ENCODE peak calls at places on chromosomes 7 and 10, in eight cellular contexts. N is pancreas; Y is kidney; S is CD4-positive, CD25-positive, alpha-beta regulatory T cell; F is ovary; M is psoas muscle; P is suprapubic skin; V is Caco-2. Q is an unnamed sample.

GRCh38 chr7:142300689-142301088 is 42.8 kb upstream of the PRSS58 start:
- DNase-seq in N (no peak), Y (no peak), S (peak; percentile 29), F (no peak), M (no peak), P (no peak), V (peak; percentile 22), Q (no peak)

GRCh38 chr7:150769768-150770167 is 30.4 kb downstream of the TMEM176B start:
- DNase-seq in N (no peak), Y (no peak), S (no peak), F (no peak), M (no peak), P (no peak), V (no peak), Q (no peak)

GRCh38 chr10:71234017-71234894 is 21.9 kb downstream of the UNC5B start:
- DNase-seq in N (no peak), Y (peak; percentile 55), S (no peak), F (no peak), M (no peak), P (no peak), V (no peak), Q (no peak)

GRCh38 chr7:99731638-99732374 is 3.2 kb downstream of the CYP3A7 start:
- DNase-seq in N (no peak), Y (no peak), S (no peak), F (no peak), M (no peak), P (no peak), V (no peak), Q (no peak)

GRCh38 chr10:59382831-59383295 is 20.5 kb upstream of the FAM13C start:
- DNase-seq in N (no peak), Y (no peak), S (no peak), F (peak; percentile 26), M (no peak), P (no peak), V (no peak), Q (no peak)

GRCh38 chr10:61000769-61001730 is 57.1 kb upstream of the RHOBTB1 start:
- DNase-seq in N (peak; percentile 52), Y (peak; percentile 73), S (no peak), F (no peak), M (no peak), P (no peak), V (peak; percentile 81), Q (no peak)

GRCh38 chr10:13949844-13950542 is 363.2 kb downstream of the PRPF18 start:
- DNase-seq in N (no peak), Y (no peak), S (no peak), F (no peak), M (no peak), P (no peak), V (no peak), Q (no peak)

GRCh38 chr7:39880556-39880955 is 69.5 kb upstream of the CDK13 start:
- DNase-seq in N (no peak), Y (no peak), S (no peak), F (no peak), M (no peak), P (no peak), V (no peak), Q (no peak)

GRCh38 chr10:116247701-116248100 is 25.3 kb downstream of the GFRA1 start:
- DNase-seq in N (no peak), Y (no peak), S (no peak), F (no peak), M (no peak), P (no peak), V (no peak), Q (no peak)

GRCh38 chr10:24811906-24812305 is 88.2 kb upstream of the ARHGAP21 start:
- DNase-seq in N (no peak), Y (no peak), S (no peak), F (no peak), M (no peak), P (no peak), V (no peak), Q (no peak)

GRCh38 chr10:30701471-30702173 is 72.1 kb upstream of the LYZL2 start:
- DNase-seq in N (no peak), Y (no peak), S (peak; percentile 78), F (no peak), M (no peak), P (no peak), V (no peak), Q (peak; percentile 40)

GRCh38 chr7:112556633-112557032 is 75.8 kb downstream of the LSMEM1 start:
- DNase-seq in N (no peak), Y (no peak), S (no peak), F (no peak), M (no peak), P (no peak), V (no peak), Q (no peak)

GRCh38 chr7:88243345-88243909 is 23.6 kb upstream of the SRI start:
- DNase-seq in N (no peak), Y (no peak), S (peak; percentile 26), F (no peak), M (no peak), P (no peak), V (peak; percentile 36), Q (peak; percentile 14)

GRCh38 chr10:69403519-69403918 is 13.2 kb downstream of the TACR2 start:
- DNase-seq in N (no peak), Y (no peak), S (no peak), F (no peak), M (no peak), P (no peak), V (no peak), Q (no peak)

GRCh38 chr7:16462618-16463017 is 2.9 kb downstream of the SOSTDC1 start:
- DNase-seq in N (no peak), Y (no peak), S (no peak), F (no peak), M (no peak), P (no peak), V (no peak), Q (no peak)

GRCh38 chr10:132662186-132662920 is 123.6 kb downstream of the NKX6-2 start:
- DNase-seq in N (no peak), Y (no peak), S (no peak), F (peak; percentile 6), M (peak; percentile 18), P (no peak), V (no peak), Q (no peak)

GRCh38 chr7:23721456-23721855 is 11.4 kb downstream of the STK31 start:
- DNase-seq in N (no peak), Y (no peak), S (no peak), F (no peak), M (no peak), P (no peak), V (no peak), Q (no peak)

GRCh38 chr10:1090696-1091095 is 34.5 kb downstream of the WDR37 start:
- DNase-seq in N (no peak), Y (no peak), S (no peak), F (no peak), M (no peak), P (no peak), V (no peak), Q (no peak)

GRCh38 chr10:1093696-1094095 is 37.5 kb downstream of the WDR37 start:
- DNase-seq in N (no peak), Y (no peak), S (no peak), F (no peak), M (no peak), P (no peak), V (no peak), Q (no peak)

GRCh38 chr10:1086787-1087186 is 30.6 kb downstream of the WDR37 start:
- DNase-seq in N (no peak), Y (no peak), S (no peak), F (no peak), M (no peak), P (no peak), V (no peak), Q (no peak)

GRCh38 chr10:1085258-1085657 is 29.1 kb downstream of the WDR37 start:
- DNase-seq in N (no peak), Y (no peak), S (no peak), F (no peak), M (no peak), P (no peak), V (no peak), Q (no peak)

GRCh38 chr10:1089017-1089689 is 33.0 kb downstream of the WDR37 start:
- DNase-seq in N (no peak), Y (no peak), S (no peak), F (no peak), M (no peak), P (no peak), V (no peak), Q (no peak)
- H3K4me1 ChIP-seq in N (no peaks in the 10 kb centered on the region), Y (peaks cover 3% of the 10 kb centered on the region), S (no peaks in the 10 kb centered on the region), F (no peaks in the 10 kb centered on the region), M (no peaks in the 10 kb centered on the region), P (no peaks in the 10 kb centered on the region), V (no peaks in the 10 kb centered on the region), Q (no peaks in the 10 kb centered on the region)

GRCh38 chr7:816751-817671 is 15.3 kb upstream of the SUN1 start:
- DNase-seq in N (peak; percentile 65), Y (peak; percentile 81), S (peak; percentile 13), F (peak; percentile 57), M (no peak), P (no peak), V (peak; percentile 58), Q (peak; percentile 33)
- H3K4me3 ChIP-seq in N (peak overlapping the region; percentile 71), Y (peak overlapping the region; percentile 74), S (peak overlapping the region; percentile 74), F (peak overlapping the region; percentile 55), M (peak overlapping the region; percentile 72), P (peak overlapping the region; percentile 67), V (peak overlapping the region; percentile 82), Q (peak overlapping the region; percentile 71)

GRCh38 chr7:28900311-28900710 is 57.8 kb downstream of the TRIL start:
- DNase-seq in N (no peak), Y (no peak), S (no peak), F (no peak), M (no peak), P (no peak), V (no peak), Q (no peak)
- H3K9me3 ChIP-seq in N (no peaks in the 10 kb centered on the region), Y (no peaks in the 10 kb centered on the region), S (no peaks in the 10 kb centered on the region), F (no peaks in the 10 kb centered on the region), M (no peaks in the 10 kb centered on the region), P (no peaks in the 10 kb centered on the region), V (no peaks in the 10 kb centered on the region), Q (no peaks in the 10 kb centered on the region)

DNA sequence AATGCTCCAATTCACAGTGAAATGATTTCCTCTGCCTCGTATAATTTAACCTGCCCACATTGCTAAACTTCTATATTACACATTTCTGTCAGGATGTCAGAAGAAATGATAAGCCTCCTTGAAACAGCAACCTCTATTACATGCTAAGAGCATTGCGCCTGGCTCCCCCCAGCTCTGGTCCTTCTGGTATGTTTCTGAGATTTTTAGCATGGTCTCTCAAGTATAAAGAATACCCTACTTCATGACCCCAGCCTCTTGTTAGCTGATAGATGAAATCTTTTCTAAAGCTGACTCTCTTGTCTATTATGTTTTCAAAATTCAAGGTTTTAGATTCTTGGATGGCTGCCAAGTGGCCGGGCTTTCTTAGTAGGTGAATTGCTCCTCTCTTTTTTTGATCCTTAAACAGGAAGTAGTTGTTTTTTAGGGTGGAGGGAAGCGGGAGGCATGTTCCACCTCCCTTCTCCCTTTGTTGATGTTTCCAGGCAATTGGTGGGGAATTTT is 673.7 kb upstream of the GALNT17 start:
- DNase-seq in N (no peak), Y (no peak), S (no peak), F (peak; percentile 34), M (no peak), P (no peak), V (no peak), Q (no peak)
- H3K4me1 ChIP-seq in N (peaks cover under 1% of the 10 kb centered on the region), Y (peaks cover 8% of the 10 kb centered on the region), S (peaks cover 7% of the 10 kb centered on the region), F (peaks cover 3% of the 10 kb centered on the region), M (no peaks in the 10 kb centered on the region), P (peaks cover 7% of the 10 kb centered on the region), V (peaks cover 25% of the 10 kb centered on the region), Q (no peaks in the 10 kb centered on the region)